ENCODE peak calls at places on chromosomes 1 and 21, in nine cellular contexts. One of them, this sample, is unnamed.

GRCh38 chr1:160679893-160680292 is 31.7 kb downstream of the CD48 start:
- DNase-seq in fibroblast of lung: no peak
- DNase-seq in PC-3: no peak
- DNase-seq in neural progenitor cell: no peak
- DNase-seq in A673: no peak
- DNase-seq in HCT116: no peak
- DNase-seq in GM12878: no peak
- DNase-seq in astrocyte: no peak
- DNase-seq in GM23248: no peak
- DNase-seq in this sample: no peak

GRCh38 chr1:15685820-15686219 is 1.7 kb downstream of the PLEKHM2 start:
- DNase-seq in fibroblast of lung: peak
- DNase-seq in PC-3: no peak
- DNase-seq in neural progenitor cell: no peak
- DNase-seq in A673: no peak
- DNase-seq in HCT116: no peak
- DNase-seq in GM12878: no peak
- DNase-seq in astrocyte: no peak
- DNase-seq in GM23248: peak
- DNase-seq in this sample: no peak

GRCh38 chr1:71311396-71311795 is 230.6 kb upstream of the ZRANB2 start:
- DNase-seq in fibroblast of lung: no peak
- DNase-seq in PC-3: no peak
- DNase-seq in neural progenitor cell: no peak
- DNase-seq in A673: no peak
- DNase-seq in HCT116: no peak
- DNase-seq in GM12878: no peak
- DNase-seq in astrocyte: no peak
- DNase-seq in GM23248: peak
- DNase-seq in this sample: no peak

GRCh38 chr1:156419863-156420208 is 50.8 kb downstream of the RHBG start:
- DNase-seq in fibroblast of lung: no peak
- DNase-seq in PC-3: no peak
- DNase-seq in neural progenitor cell: peak
- DNase-seq in A673: no peak
- DNase-seq in HCT116: no peak
- DNase-seq in GM12878: no peak
- DNase-seq in astrocyte: no peak
- DNase-seq in GM23248: no peak
- DNase-seq in this sample: no peak

GRCh38 chr1:143720087-143721023 is 251.4 kb downstream of the FAM72C start:
- DNase-seq in fibroblast of lung: peak
- DNase-seq in PC-3: no peak
- DNase-seq in neural progenitor cell: no peak
- DNase-seq in A673: peak
- DNase-seq in HCT116: no peak
- DNase-seq in GM12878: no peak
- DNase-seq in astrocyte: no peak
- DNase-seq in GM23248: peak
- DNase-seq in this sample: no peak

GRCh38 chr1:169466259-169467230 is 19.2 kb downstream of the SLC19A2 start:
- DNase-seq in fibroblast of lung: peak
- DNase-seq in PC-3: peak
- DNase-seq in neural progenitor cell: no peak
- DNase-seq in A673: peak
- DNase-seq in HCT116: peak
- DNase-seq in GM12878: no peak
- DNase-seq in astrocyte: peak
- DNase-seq in GM23248: peak
- DNase-seq in this sample: no peak

GRCh38 chr1:60825593-60825992 is 256.8 kb upstream of the NFIA start:
- DNase-seq in fibroblast of lung: no peak
- DNase-seq in PC-3: no peak
- DNase-seq in neural progenitor cell: no peak
- DNase-seq in A673: no peak
- DNase-seq in HCT116: peak
- DNase-seq in GM12878: no peak
- DNase-seq in astrocyte: no peak
- DNase-seq in GM23248: no peak
- DNase-seq in this sample: no peak

GRCh38 chr21:35925497-35925896 is 134.8 kb downstream of the SETD4 start:
- DNase-seq in fibroblast of lung: peak
- DNase-seq in PC-3: peak
- DNase-seq in neural progenitor cell: no peak
- DNase-seq in A673: peak
- DNase-seq in HCT116: no peak
- DNase-seq in GM12878: no peak
- DNase-seq in astrocyte: peak
- DNase-seq in GM23248: peak
- DNase-seq in this sample: no peak

GRCh38 chr1:9631613-9632012 is 19.9 kb upstream of the PIK3CD start:
- DNase-seq in fibroblast of lung: no peak
- DNase-seq in PC-3: no peak
- DNase-seq in neural progenitor cell: no peak
- DNase-seq in A673: no peak
- DNase-seq in HCT116: no peak
- DNase-seq in GM12878: no peak
- DNase-seq in astrocyte: no peak
- DNase-seq in GM23248: no peak
- DNase-seq in this sample: no peak

GRCh38 chr1:9630331-9631081 is 21.0 kb upstream of the PIK3CD start:
- DNase-seq in fibroblast of lung: peak
- DNase-seq in PC-3: no peak
- DNase-seq in neural progenitor cell: no peak
- DNase-seq in A673: no peak
- DNase-seq in HCT116: no peak
- DNase-seq in GM12878: no peak
- DNase-seq in astrocyte: no peak
- DNase-seq in GM23248: no peak
- DNase-seq in this sample: no peak

GRCh38 chr1:9626201-9626608 is 25.3 kb upstream of the PIK3CD start:
- DNase-seq in fibroblast of lung: no peak
- DNase-seq in PC-3: no peak
- DNase-seq in neural progenitor cell: no peak
- DNase-seq in A673: no peak
- DNase-seq in HCT116: no peak
- DNase-seq in GM12878: peak
- DNase-seq in astrocyte: no peak
- DNase-seq in GM23248: no peak
- DNase-seq in this sample: no peak

GRCh38 chr1:9629445-9630201 is 21.9 kb upstream of the PIK3CD start:
- DNase-seq in fibroblast of lung: no peak
- DNase-seq in PC-3: no peak
- DNase-seq in neural progenitor cell: no peak
- DNase-seq in A673: no peak
- DNase-seq in HCT116: no peak
- DNase-seq in GM12878: peak
- DNase-seq in astrocyte: no peak
- DNase-seq in GM23248: no peak
- DNase-seq in this sample: no peak

GRCh38 chr1:9628541-9629444 is 22.7 kb upstream of the PIK3CD start:
- DNase-seq in fibroblast of lung: no peak
- DNase-seq in PC-3: no peak
- DNase-seq in neural progenitor cell: no peak
- DNase-seq in A673: no peak
- DNase-seq in HCT116: no peak
- DNase-seq in GM12878: peak
- DNase-seq in astrocyte: no peak
- DNase-seq in GM23248: no peak
- DNase-seq in this sample: no peak
- H3K27ac ChIP-seq in fibroblast of lung: no peak
- H3K27ac ChIP-seq in PC-3: no peak
- H3K27ac ChIP-seq in neural progenitor cell: no peak
- H3K27ac ChIP-seq in A673: no peak
- H3K27ac ChIP-seq in HCT116: no peak
- H3K27ac ChIP-seq in GM12878: peak
- H3K27ac ChIP-seq in astrocyte: no peak
- H3K27ac ChIP-seq in GM23248: no peak
- H3K27ac ChIP-seq in this sample: no peak

GRCh38 chr21:41560701-41561158 is 52.8 kb upstream of the TMPRSS2 start:
- DNase-seq in fibroblast of lung: no peak
- DNase-seq in PC-3: no peak
- DNase-seq in neural progenitor cell: no peak
- DNase-seq in A673: no peak
- DNase-seq in HCT116: no peak
- DNase-seq in GM12878: no peak
- DNase-seq in astrocyte: no peak
- DNase-seq in GM23248: no peak
- DNase-seq in this sample: no peak

GRCh38 chr21:41561701-41562100 is 53.7 kb upstream of the TMPRSS2 start:
- DNase-seq in fibroblast of lung: no peak
- DNase-seq in PC-3: no peak
- DNase-seq in neural progenitor cell: no peak
- DNase-seq in A673: no peak
- DNase-seq in HCT116: no peak
- DNase-seq in GM12878: no peak
- DNase-seq in astrocyte: no peak
- DNase-seq in GM23248: peak
- DNase-seq in this sample: no peak

GRCh38 chr21:41564871-41565281 is 56.9 kb upstream of the TMPRSS2 start:
- DNase-seq in fibroblast of lung: no peak
- DNase-seq in PC-3: peak
- DNase-seq in neural progenitor cell: no peak
- DNase-seq in A673: no peak
- DNase-seq in HCT116: no peak
- DNase-seq in GM12878: no peak
- DNase-seq in astrocyte: peak
- DNase-seq in GM23248: peak
- DNase-seq in this sample: no peak

GRCh38 chr21:41559658-41560599 is 52.0 kb upstream of the TMPRSS2 start:
- DNase-seq in fibroblast of lung: no peak
- DNase-seq in PC-3: no peak
- DNase-seq in neural progenitor cell: no peak
- DNase-seq in A673: no peak
- DNase-seq in HCT116: no peak
- DNase-seq in GM12878: peak
- DNase-seq in astrocyte: peak
- DNase-seq in GM23248: peak
- DNase-seq in this sample: no peak

GRCh38 chr21:41562101-41563000 is 54.4 kb upstream of the TMPRSS2 start:
- DNase-seq in fibroblast of lung: no peak
- DNase-seq in PC-3: no peak
- DNase-seq in neural progenitor cell: no peak
- DNase-seq in A673: no peak
- DNase-seq in HCT116: no peak
- DNase-seq in GM12878: no peak
- DNase-seq in astrocyte: no peak
- DNase-seq in GM23248: peak
- DNase-seq in this sample: no peak
- H3K4me3 ChIP-seq in fibroblast of lung: no peak
- H3K4me3 ChIP-seq in PC-3: no peak
- H3K4me3 ChIP-seq in neural progenitor cell: no peak
- H3K4me3 ChIP-seq in A673: no peak
- H3K4me3 ChIP-seq in HCT116: no peak
- H3K4me3 ChIP-seq in GM12878: no peak
- H3K4me3 ChIP-seq in astrocyte: no peak
- H3K4me3 ChIP-seq in GM23248: no peak
- H3K4me3 ChIP-seq in this sample: no peak

GRCh38 chr1:180230791-180231505 is 884 bp downstream of the LHX4 start:
- DNase-seq in fibroblast of lung: peak
- DNase-seq in PC-3: peak
- DNase-seq in neural progenitor cell: peak
- DNase-seq in A673: peak
- DNase-seq in HCT116: no peak
- DNase-seq in GM12878: no peak
- DNase-seq in astrocyte: peak
- DNase-seq in GM23248: peak
- DNase-seq in this sample: no peak

GRCh38 chr1:180227843-180228647 is 2.0 kb upstream of the LHX4 start:
- DNase-seq in fibroblast of lung: no peak
- DNase-seq in PC-3: no peak
- DNase-seq in neural progenitor cell: no peak
- DNase-seq in A673: no peak
- DNase-seq in HCT116: no peak
- DNase-seq in GM12878: no peak
- DNase-seq in astrocyte: no peak
- DNase-seq in GM23248: no peak
- DNase-seq in this sample: no peak

GRCh38 chr1:180230416-180230790 is 339 bp downstream of the LHX4 start:
- DNase-seq in fibroblast of lung: no peak
- DNase-seq in PC-3: no peak
- DNase-seq in neural progenitor cell: peak
- DNase-seq in A673: no peak
- DNase-seq in HCT116: no peak
- DNase-seq in GM12878: no peak
- DNase-seq in astrocyte: no peak
- DNase-seq in GM23248: no peak
- DNase-seq in this sample: no peak

GRCh38 chr1:180229483-180230415 is at the start of gene LHX4:
- DNase-seq in fibroblast of lung: no peak
- DNase-seq in PC-3: peak
- DNase-seq in neural progenitor cell: peak
- DNase-seq in A673: peak
- DNase-seq in HCT116: no peak
- DNase-seq in GM12878: no peak
- DNase-seq in astrocyte: no peak
- DNase-seq in GM23248: peak
- DNase-seq in this sample: no peak

DNA sequence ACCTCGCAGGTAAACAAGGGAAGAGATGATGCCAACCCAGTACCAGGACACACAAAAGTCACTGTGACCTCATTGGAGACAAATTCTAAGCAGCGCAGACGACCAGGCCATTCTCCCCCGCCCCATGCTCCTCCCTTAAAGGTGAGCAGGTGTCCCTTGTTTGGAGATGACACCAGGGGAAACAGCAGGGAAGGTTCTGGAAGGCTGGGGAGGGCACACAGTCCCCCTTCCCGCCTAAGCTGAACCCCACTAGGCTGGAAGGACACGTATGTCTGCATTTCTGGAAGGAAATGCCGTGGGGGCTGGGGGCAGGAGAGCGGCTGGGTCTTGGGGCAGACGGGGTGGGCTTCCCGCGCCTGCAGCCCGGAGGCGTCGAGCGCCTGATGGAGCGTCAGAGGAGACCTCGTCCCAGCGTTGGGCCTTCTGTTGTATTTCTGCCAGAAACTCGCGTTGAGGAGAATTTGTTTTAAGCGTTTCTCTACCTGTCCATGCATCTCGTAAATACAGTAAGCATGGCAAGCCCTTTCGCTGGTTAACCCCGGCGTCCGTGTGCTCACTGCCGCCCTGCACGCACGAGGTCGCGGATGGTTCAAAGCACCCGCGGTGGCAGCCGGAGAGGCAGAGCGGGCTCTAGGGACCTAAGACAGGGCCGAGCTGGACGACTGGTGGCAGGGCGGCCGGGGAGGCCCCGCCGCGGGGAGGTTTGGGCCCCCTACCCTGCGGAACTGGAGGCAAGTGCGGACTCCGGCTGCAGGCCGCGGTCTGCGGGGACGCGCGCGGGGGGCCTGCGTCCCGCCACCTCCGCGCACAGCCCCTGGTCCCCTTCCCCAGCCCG is 1.2 kb upstream of the LHX4 start:
- DNase-seq in fibroblast of lung: no peak
- DNase-seq in PC-3: no peak
- DNase-seq in neural progenitor cell: peak
- DNase-seq in A673: no peak
- DNase-seq in HCT116: no peak
- DNase-seq in GM12878: no peak
- DNase-seq in astrocyte: no peak
- DNase-seq in GM23248: peak
- DNase-seq in this sample: no peak
- TF ChIP-seq EZH2 in fibroblast of lung: peak
- TF ChIP-seq EZH2 in PC-3: no peak
- TF ChIP-seq EZH2 in neural progenitor cell: peak
- TF ChIP-seq EZH2 in A673: peak
- TF ChIP-seq EZH2 in HCT116: no peak
- TF ChIP-seq EZH2 in GM12878: no peak
- TF ChIP-seq EZH2 in astrocyte: peak
- TF ChIP-seq EZH2 in GM23248: peak
- TF ChIP-seq EZH2 in this sample: no peak

GRCh38 chr1:78047631-78048030 is 1.9 kb downstream of the GIPC2 start:
- DNase-seq in fibroblast of lung: no peak
- DNase-seq in PC-3: peak
- DNase-seq in neural progenitor cell: no peak
- DNase-seq in A673: no peak
- DNase-seq in HCT116: no peak
- DNase-seq in GM12878: no peak
- DNase-seq in astrocyte: no peak
- DNase-seq in GM23248: no peak
- DNase-seq in this sample: no peak
- H3K27ac ChIP-seq in fibroblast of lung: no peak
- H3K27ac ChIP-seq in PC-3: no peak
- H3K27ac ChIP-seq in neural progenitor cell: no peak
- H3K27ac ChIP-seq in A673: no peak
- H3K27ac ChIP-seq in HCT116: no peak
- H3K27ac ChIP-seq in GM12878: no peak
- H3K27ac ChIP-seq in astrocyte: no peak
- H3K27ac ChIP-seq in GM23248: no peak
- H3K27ac ChIP-seq in this sample: no peak